ENCODE peak calls at places on chromosome 12, in ten cellular contexts. Q, O, Z, F, M, L, Y, S, B and E are unnamed samples.

GRCh38 chr12:75944905-75945412 is 86.6 kb downstream of the PHLDA1 start:
- DNase-seq in Q (no peak), O (no peak), Z (no peak), F (no peak), M (no peak), L (no peak), Y (no peak), S (no peak), B (no peak), E (no peak)

GRCh38 chr12:131506426-131506825 is 204.5 kb upstream of the SFSWAP start:
- DNase-seq in Q (no peak), O (no peak), Z (no peak), F (no peak), M (no peak), L (no peak), Y (no peak), S (no peak), B (no peak), E (no peak)

GRCh38 chr12:132305991-132306884 is 23.2 kb downstream of the GALNT9 start:
- DNase-seq in Q (no peak), O (no peak), Z (no peak), F (no peak), M (no peak), L (no peak), Y (no peak), S (no peak), B (peak), E (peak)

GRCh38 chr12:49043856-49044258 is 16.7 kb downstream of the KMT2D start:
- DNase-seq in Q (peak), O (peak), Z (peak), F (peak), M (peak), L (no peak), Y (peak), S (peak), B (peak), E (peak)

GRCh38 chr12:124550123-124551089 is 17.0 kb downstream of the NCOR2 start:
- DNase-seq in Q (no peak), O (no peak), Z (no peak), F (no peak), M (peak), L (no peak), Y (no peak), S (no peak), B (no peak), E (no peak)

GRCh38 chr12:68428211-68428610 is 96.0 kb upstream of the MDM1 start:
- DNase-seq in Q (no peak), O (no peak), Z (no peak), F (no peak), M (peak), L (no peak), Y (no peak), S (no peak), B (no peak), E (no peak)

GRCh38 chr12:111785651-111786050 is 18.9 kb downstream of the ALDH2 start:
- DNase-seq in Q (peak), O (no peak), Z (no peak), F (no peak), M (peak), L (no peak), Y (no peak), S (no peak), B (no peak), E (no peak)

GRCh38 chr12:58247633-58248032 is 306.3 kb downstream of the ATP23 start:
- DNase-seq in Q (no peak), O (no peak), Z (no peak), F (no peak), M (no peak), L (no peak), Y (no peak), S (no peak), B (no peak), E (no peak)

GRCh38 chr12:19954163-19954562 is 414.2 kb upstream of the PDE3A start:
- DNase-seq in Q (no peak), O (no peak), Z (no peak), F (no peak), M (no peak), L (no peak), Y (no peak), S (no peak), B (no peak), E (no peak)

GRCh38 chr12:12734561-12735071 is 17.4 kb downstream of the CDKN1B start:
- DNase-seq in Q (no peak), O (no peak), Z (no peak), F (no peak), M (peak), L (no peak), Y (no peak), S (no peak), B (no peak), E (no peak)

GRCh38 chr12:128947199-128947598 is 93.9 kb downstream of the GLT1D1 start:
- DNase-seq in Q (no peak), O (no peak), Z (no peak), F (no peak), M (no peak), L (no peak), Y (no peak), S (no peak), B (no peak), E (no peak)

GRCh38 chr12:94831081-94831747 is 172.3 kb downstream of the NDUFA12 start:
- DNase-seq in Q (no peak), O (peak), Z (no peak), F (no peak), M (no peak), L (no peak), Y (no peak), S (no peak), B (no peak), E (no peak)

GRCh38 chr12:49652921-49653520 is 29.7 kb downstream of the PRPF40B start:
- DNase-seq in Q (no peak), O (no peak), Z (no peak), F (no peak), M (no peak), L (no peak), Y (no peak), S (no peak), B (peak), E (no peak)

GRCh38 chr12:69933115-69933552 is 108.1 kb downstream of the MYRFL start:
- DNase-seq in Q (no peak), O (no peak), Z (no peak), F (no peak), M (no peak), L (no peak), Y (no peak), S (no peak), B (no peak), E (no peak)

GRCh38 chr12:33593753-33594152 is 154.1 kb upstream of the SYT10 start:
- DNase-seq in Q (no peak), O (no peak), Z (no peak), F (no peak), M (no peak), L (no peak), Y (no peak), S (no peak), B (no peak), E (no peak)

DNA sequence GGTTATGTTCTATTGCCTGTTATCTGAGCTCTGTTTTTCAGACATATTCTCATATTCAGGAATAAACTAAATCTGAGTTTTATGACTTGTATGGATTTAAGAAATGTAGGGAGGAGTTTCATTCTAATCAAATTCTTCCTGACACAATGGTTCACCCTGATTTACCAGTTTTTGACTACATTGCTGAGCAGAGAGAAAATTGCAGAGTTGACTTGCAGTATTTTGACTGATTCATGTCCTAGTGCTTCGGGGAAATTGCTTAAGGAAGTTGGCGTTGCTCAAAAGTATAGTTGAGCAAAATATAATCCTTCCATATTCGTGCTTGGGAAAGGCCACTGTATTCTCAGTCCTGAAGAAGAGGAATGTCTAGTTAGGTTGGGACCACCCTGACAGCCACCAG is 1.2 kb upstream of the TWF1 start:
- DNase-seq in Q (no peak), O (no peak), Z (no peak), F (no peak), M (no peak), L (no peak), Y (no peak), S (no peak), B (no peak), E (no peak)
- H3K4me3 ChIP-seq in Q (peak), O (peak), Z (peak), F (no peak), M (no peak), L (no peak), Y (no peak), S (no peak), B (no peak), E (no peak)

DNA sequence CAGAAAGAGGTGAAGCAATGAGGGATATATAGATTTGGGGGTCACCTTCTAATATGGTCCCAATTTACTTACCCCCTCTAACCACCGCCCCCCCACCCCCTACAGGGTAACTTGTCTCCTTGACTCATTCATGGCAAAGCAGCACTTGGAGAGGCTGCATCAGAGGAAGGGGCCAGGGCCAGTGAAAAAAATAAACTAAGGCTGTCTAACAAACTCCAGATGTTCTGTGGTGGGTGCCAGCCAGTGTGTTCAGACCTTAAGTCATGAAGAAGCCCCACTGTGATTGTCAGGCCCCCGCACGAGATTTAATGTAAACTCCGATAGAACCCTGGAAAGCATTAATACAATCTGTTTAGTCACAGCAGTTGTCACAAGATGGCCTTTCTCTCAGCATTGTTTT is 220.1 kb downstream of the FBXL14 start:
- DNase-seq in Q (no peak), O (no peak), Z (no peak), F (no peak), M (peak), L (no peak), Y (no peak), S (no peak), B (no peak), E (no peak)
- H3K27ac ChIP-seq in Q (peak), O (no peak), Z (no peak), F (peak), M (no peak), L (no peak), Y (no peak), S (no peak), B (no peak), E (no peak)

DNA sequence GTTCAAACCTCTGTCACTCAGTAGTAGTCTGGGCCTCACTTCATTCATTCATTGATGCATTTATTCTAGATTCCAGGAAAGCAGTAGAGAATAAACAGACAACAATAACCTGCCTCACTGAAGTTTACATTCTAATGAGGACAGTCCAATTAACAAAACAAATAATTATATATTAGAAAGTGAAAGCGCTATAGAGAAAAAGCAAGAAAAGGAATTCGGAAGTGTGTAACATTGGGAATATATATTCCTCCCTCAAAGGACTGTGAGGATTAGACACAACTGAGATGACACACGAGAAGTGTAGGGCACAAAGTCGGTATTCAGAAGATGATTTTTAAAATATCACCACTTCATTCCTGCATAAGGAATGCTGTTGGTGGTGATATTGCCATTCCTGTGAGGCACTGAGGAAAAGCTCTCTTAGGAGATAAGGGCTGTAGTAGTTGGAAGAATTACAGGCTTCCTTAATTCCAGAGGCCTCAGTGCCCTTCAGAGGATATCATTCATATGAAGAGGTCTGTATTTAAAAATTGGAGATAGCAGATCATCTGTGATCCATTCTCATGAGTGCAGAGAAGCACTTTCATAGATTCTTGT is 3.9 kb upstream of the DUSP6 start:
- DNase-seq in Q (no peak), O (no peak), Z (no peak), F (no peak), M (no peak), L (no peak), Y (no peak), S (no peak), B (no peak), E (no peak)
- H3K4me3 ChIP-seq in Q (peak), O (no peak), Z (no peak), F (no peak), M (no peak), L (no peak), Y (no peak), S (no peak), B (no peak), E (no peak)

DNA sequence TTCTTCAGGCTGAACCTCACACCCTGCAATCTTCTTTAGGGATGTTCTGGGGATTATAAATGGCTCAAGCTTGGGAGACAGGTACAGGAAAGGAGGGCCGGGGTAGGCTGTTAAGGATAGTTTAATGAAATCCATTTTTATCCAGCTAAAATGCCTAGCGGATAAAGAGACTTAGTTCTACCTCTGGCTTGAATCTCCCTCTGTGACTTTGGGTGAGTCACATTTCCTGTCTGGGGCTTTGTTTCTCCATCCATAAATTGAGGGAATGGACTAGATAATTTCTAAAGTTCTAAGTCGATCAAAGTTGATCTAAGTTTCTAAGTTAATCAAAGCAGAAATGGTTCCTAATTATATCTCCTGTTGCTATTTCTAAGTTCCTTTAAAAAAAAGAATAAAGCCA is 319.6 kb upstream of the E2F7 start:
- DNase-seq in Q (no peak), O (no peak), Z (no peak), F (no peak), M (peak), L (no peak), Y (no peak), S (no peak), B (no peak), E (no peak)
- H3K27ac ChIP-seq in Q (no peak), O (no peak), Z (no peak), F (peak), M (no peak), L (no peak), Y (no peak), S (no peak), B (no peak), E (no peak)

GRCh38 chr12:7241404-7242005 is 52.0 kb downstream of the PEX5 start:
- DNase-seq in Q (peak), O (no peak), Z (no peak), F (no peak), M (peak), L (no peak), Y (no peak), S (no peak), B (no peak), E (no peak)
- H3K4me3 ChIP-seq in Q (no peak), O (no peak), Z (no peak), F (no peak), M (no peak), L (no peak), Y (no peak), S (no peak), B (no peak), E (no peak)

GRCh38 chr12:53508534-53509199 is 1.4 kb upstream of the NPFF start:
- DNase-seq in Q (peak), O (peak), Z (peak), F (peak), M (peak), L (peak), Y (peak), S (peak), B (peak), E (no peak)
- H3K27ac ChIP-seq in Q (no peak), O (no peak), Z (peak), F (no peak), M (no peak), L (no peak), Y (peak), S (peak), B (no peak), E (no peak)

GRCh38 chr12:6541371-6542165 is 7.3 kb downstream of the GAPDH start:
- DNase-seq in Q (no peak), O (no peak), Z (no peak), F (no peak), M (no peak), L (no peak), Y (no peak), S (no peak), B (peak), E (no peak)
- H3K4me3 ChIP-seq in Q (no peak), O (no peak), Z (no peak), F (no peak), M (no peak), L (no peak), Y (no peak), S (no peak), B (no peak), E (no peak)

GRCh38 chr12:15114501-15114900 is 106.7 kb downstream of the RERG start:
- DNase-seq in Q (no peak), O (no peak), Z (no peak), F (no peak), M (no peak), L (no peak), Y (no peak), S (no peak), B (no peak), E (no peak)

GRCh38 chr12:15116073-15116472 is 105.1 kb downstream of the RERG start:
- DNase-seq in Q (peak), O (no peak), Z (no peak), F (no peak), M (no peak), L (no peak), Y (peak), S (no peak), B (no peak), E (no peak)

GRCh38 chr12:15122349-15122748 is 98.9 kb downstream of the RERG start:
- DNase-seq in Q (no peak), O (no peak), Z (no peak), F (no peak), M (no peak), L (no peak), Y (no peak), S (no peak), B (no peak), E (no peak)

GRCh38 chr12:15118946-15119345 is 102.3 kb downstream of the RERG start:
- DNase-seq in Q (no peak), O (no peak), Z (no peak), F (no peak), M (no peak), L (no peak), Y (no peak), S (no peak), B (no peak), E (no peak)

DNA sequence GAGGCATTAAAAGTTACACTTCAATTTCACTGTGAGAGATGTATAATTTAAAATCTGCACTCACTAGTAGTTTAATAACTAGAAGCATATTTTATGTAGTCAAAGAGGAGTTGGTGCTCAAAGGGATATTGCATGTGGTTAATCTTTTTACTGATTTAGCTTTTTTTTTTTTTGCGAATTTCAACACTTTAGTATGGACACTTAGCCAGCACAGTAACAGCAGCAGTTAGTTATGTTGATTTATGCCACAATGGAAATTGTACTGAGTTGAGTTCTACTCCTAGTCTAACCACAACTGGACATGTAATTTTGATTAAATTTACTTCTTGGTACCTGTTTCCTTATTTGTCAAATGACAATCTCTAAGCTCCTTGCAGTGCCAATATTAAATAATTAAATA is 104.2 kb downstream of the RERG start:
- DNase-seq in Q (no peak), O (no peak), Z (no peak), F (no peak), M (no peak), L (no peak), Y (no peak), S (no peak), B (no peak), E (no peak)
- H3K27ac ChIP-seq in Q (no peak), O (no peak), Z (no peak), F (no peak), M (no peak), L (no peak), Y (no peak), S (no peak), B (no peak), E (no peak)